ENCODE peak calls at places on chromosomes 4 and X, in six cellular contexts. U, B, K, O, M and Y are unnamed samples.

GRCh38 chr4:119124314-119124713 is 11.3 kb upstream of the MYOZ2 start:
- DNase-seq in M (peak), O (no peak), B (no peak), K (no peak), U (no peak), Y (no peak)

GRCh38 chrX:13093489-13094140 is 49.2 kb upstream of the FAM9C start:
- DNase-seq in O (no peak), B (no peak), U (no peak), M (no peak), K (no peak), Y (no peak)

GRCh38 chr4:56976878-56977320 is 507 bp downstream of the NOA1 start:
- DNase-seq in O (peak), M (peak), K (no peak), B (no peak), U (peak), Y (peak)

GRCh38 chr4:86582453-86582852 is 11.7 kb upstream of the PTPN13 start:
- DNase-seq in K (no peak), O (no peak), B (no peak), U (no peak), M (no peak), Y (no peak)

GRCh38 chr4:99886146-99886545 is 8.1 kb downstream of the LAMTOR3 start:
- DNase-seq in U (no peak), B (peak), K (no peak), M (no peak), O (no peak), Y (no peak)

GRCh38 chr4:168618577-168619265 is 121.9 kb downstream of the PALLD start:
- DNase-seq in K (no peak), B (peak), O (no peak), U (no peak), M (no peak), Y (peak)

GRCh38 chrX:110414679-110415439 is 56.2 kb downstream of the RTL9 start:
- DNase-seq in U (no peak), B (peak), O (no peak), M (peak), K (no peak), Y (no peak)

GRCh38 chr4:61400446-61400845 is 200.3 kb downstream of the ADGRL3 start:
- DNase-seq in K (no peak), U (no peak), O (no peak), B (no peak), M (no peak), Y (no peak)

GRCh38 chr4:184489771-184490170 is 15.4 kb upstream of the IRF2 start:
- DNase-seq in M (no peak), B (no peak), U (no peak), K (no peak), O (no peak), Y (no peak)

GRCh38 chr4:11259837-11260236 is 168.9 kb downstream of the HS3ST1 start:
- DNase-seq in M (no peak), O (no peak), U (no peak), B (no peak), K (no peak), Y (no peak)

GRCh38 chr4:38728651-38729141 is 54.1 kb downstream of the TLR10 start:
- DNase-seq in U (peak), M (no peak), K (peak), O (no peak), B (no peak), Y (no peak)

GRCh38 chr4:112348488-112349158 is 51.5 kb downstream of the ALPK1 start:
- DNase-seq in O (peak), U (peak), M (peak), K (no peak), B (peak), Y (peak)

GRCh38 chr4:2354760-2355159 is 63.7 kb downstream of the ZFYVE28 start:
- DNase-seq in U (no peak), M (no peak), K (no peak), B (no peak), O (no peak), Y (no peak)

GRCh38 chrX:55767100-55767499 is 49.6 kb downstream of the RRAGB start:
- DNase-seq in B (peak), K (no peak), O (no peak), M (no peak), U (no peak), Y (no peak)

GRCh38 chr4:126973201-126973600 is 659.6 kb upstream of the INTU start:
- DNase-seq in U (no peak), B (no peak), O (no peak), M (no peak), K (no peak), Y (no peak)

GRCh38 chr4:159227984-159228383 is 125.1 kb downstream of the RAPGEF2 start:
- DNase-seq in O (peak), B (peak), M (peak), K (peak), U (peak), Y (peak)

GRCh38 chrX:72107320-72107719 is 24.4 kb downstream of the RTL5 start:
- DNase-seq in O (no peak), M (peak), B (peak), U (peak), K (no peak), Y (peak)

GRCh38 chr4:113474017-113474416 is 287.5 kb downstream of the CAMK2D start:
- DNase-seq in K (no peak), B (peak), O (no peak), M (peak), U (no peak), Y (peak)

GRCh38 chr4:113469023-113469390 is 292.5 kb downstream of the CAMK2D start:
- DNase-seq in K (no peak), U (no peak), B (peak), O (no peak), M (no peak), Y (no peak)

GRCh38 chr4:113469926-113470325 is 291.6 kb downstream of the CAMK2D start:
- DNase-seq in K (no peak), O (no peak), B (no peak), U (no peak), M (no peak), Y (no peak)

GRCh38 chr4:113472864-113473263 is 288.7 kb downstream of the CAMK2D start:
- DNase-seq in B (no peak), M (no peak), O (no peak), U (no peak), K (no peak), Y (no peak)

DNA sequence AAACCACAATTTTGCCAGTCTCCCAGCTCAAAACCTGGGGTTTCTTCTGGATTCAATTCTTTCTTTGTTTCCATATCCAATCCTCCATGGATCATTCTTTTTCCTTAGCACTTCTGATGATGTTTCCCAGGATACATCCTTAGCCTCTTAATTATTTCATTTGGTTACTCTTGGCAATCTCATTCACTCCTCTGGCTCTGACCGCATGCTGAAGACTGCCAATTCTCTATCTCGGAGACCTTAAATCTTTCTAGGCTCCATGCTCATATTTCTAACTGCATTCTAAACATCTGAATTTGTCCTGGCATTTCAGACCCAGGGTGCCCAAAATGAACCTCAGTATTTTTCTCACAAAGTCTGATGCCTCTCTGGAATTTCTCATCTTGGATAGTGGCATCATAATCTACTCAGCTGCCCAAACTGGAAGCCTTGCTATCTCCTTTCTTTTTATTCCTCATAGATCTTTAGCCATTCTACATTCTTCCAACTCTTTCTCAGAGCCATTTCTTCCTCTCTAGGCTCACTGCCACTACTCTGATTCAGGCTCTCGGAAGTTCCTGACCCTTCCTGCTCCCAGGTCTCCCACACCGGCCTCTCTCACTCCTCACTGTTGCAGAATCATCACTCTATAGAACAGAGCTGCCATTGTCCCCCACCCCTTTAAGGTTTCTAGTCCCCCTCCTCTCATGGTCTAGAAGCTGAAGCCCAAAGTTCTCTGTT is 290.2 kb downstream of the CAMK2D start:
- DNase-seq in U (no peak), M (no peak), O (no peak), B (peak), K (no peak), Y (no peak)
- H3K4ac ChIP-seq in U (no peak), M (peak), O (no peak), B (peak), K (no peak), Y (no peak)

GRCh38 chrX:113982766-113983165 is 601.1 kb upstream of the HTR2C start:
- DNase-seq in K (no peak), M (no peak), U (no peak), B (no peak), O (no peak), Y (no peak)

GRCh38 chrX:113975441-113975840 is 608.4 kb upstream of the HTR2C start:
- DNase-seq in M (no peak), O (no peak), B (no peak), U (no peak), K (no peak), Y (no peak)

GRCh38 chrX:113973706-113974105 is 610.2 kb upstream of the HTR2C start:
- DNase-seq in O (no peak), K (no peak), U (no peak), B (no peak), M (no peak), Y (no peak)

GRCh38 chrX:113980953-113981352 is 602.9 kb upstream of the HTR2C start:
- DNase-seq in O (no peak), M (no peak), U (no peak), B (no peak), K (no peak), Y (no peak)

DNA sequence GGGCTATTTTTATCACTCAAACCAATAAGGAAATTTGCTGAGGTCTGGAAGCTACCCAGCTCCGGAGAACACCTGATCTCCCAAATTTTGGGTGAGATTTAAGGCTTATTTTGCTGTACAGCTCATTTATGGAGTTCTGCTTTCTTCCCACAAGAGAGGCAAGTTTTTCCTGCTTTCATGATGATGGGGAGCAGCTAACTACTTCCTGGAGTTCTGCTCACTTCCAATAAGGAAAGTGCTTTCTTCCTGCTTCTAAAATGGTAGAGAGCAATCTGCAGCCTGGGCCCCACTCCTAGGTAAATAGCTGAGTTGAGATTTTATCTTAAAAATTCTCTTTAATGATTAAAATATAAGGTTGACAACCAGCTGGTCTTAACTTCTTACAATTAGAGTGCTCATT is 606.0 kb upstream of the HTR2C start:
- DNase-seq in B (no peak), U (no peak), O (no peak), K (no peak), M (no peak), Y (no peak)
- H3K14ac ChIP-seq in B (no peak), U (no peak), O (no peak), K (no peak), M (no peak), Y (no peak)

GRCh38 chr4:101954975-101955678 is 164.6 kb downstream of the BANK1 start:
- DNase-seq in O (no peak), M (no peak), K (no peak), U (no peak), B (no peak), Y (no peak)
- H3K4ac ChIP-seq in O (no peak), M (no peak), K (no peak), U (no peak), B (no peak), Y (no peak)

GRCh38 chr4:7640136-7640535 is 205.4 kb upstream of the PSAPL1 start:
- DNase-seq in M (no peak), K (no peak), O (no peak), U (no peak), B (no peak), Y (no peak)

GRCh38 chr4:7637971-7638370 is 203.2 kb upstream of the PSAPL1 start:
- DNase-seq in K (no peak), M (no peak), O (no peak), B (no peak), U (no peak), Y (no peak)

GRCh38 chr4:7637139-7637538 is 202.4 kb upstream of the PSAPL1 start:
- DNase-seq in K (no peak), B (no peak), U (no peak), O (no peak), M (no peak), Y (no peak)

GRCh38 chr4:7638463-7638862 is 203.7 kb upstream of the PSAPL1 start:
- DNase-seq in K (no peak), B (no peak), M (no peak), U (no peak), O (no peak), Y (no peak)

GRCh38 chr4:7638984-7639789 is 204.5 kb upstream of the PSAPL1 start:
- DNase-seq in M (peak), O (no peak), U (no peak), B (no peak), K (no peak), Y (no peak)
- H3K14ac ChIP-seq in M (peak), O (no peak), U (no peak), B (no peak), K (no peak), Y (no peak)

GRCh38 chrX:7131621-7132020 is 15.9 kb upstream of the STS start:
- DNase-seq in U (no peak), O (no peak), M (no peak), B (no peak), K (no peak), Y (no peak)
- H3K4ac ChIP-seq in U (no peak), O (no peak), M (no peak), B (no peak), K (no peak), Y (peak)

GRCh38 chrX:34813618-34814017 is 129.0 kb upstream of the FAM47B start:
- DNase-seq in B (peak), O (no peak), U (no peak), M (no peak), K (no peak), Y (no peak)
- H3K14ac ChIP-seq in B (no peak), O (no peak), U (no peak), M (no peak), K (no peak), Y (no peak)

GRCh38 chrX:39149761-39150160 is 348.5 kb downstream of the MID1IP1 start:
- DNase-seq in M (peak), O (peak), B (peak), K (no peak), U (peak), Y (peak)

GRCh38 chrX:39145859-39146258 is 344.6 kb downstream of the MID1IP1 start:
- DNase-seq in M (no peak), U (no peak), K (no peak), O (no peak), B (no peak), Y (no peak)

GRCh38 chrX:39152106-39152649 is 350.9 kb downstream of the MID1IP1 start:
- DNase-seq in K (no peak), O (peak), U (peak), B (no peak), M (peak), Y (peak)

GRCh38 chrX:39150621-39151020 is 349.4 kb downstream of the MID1IP1 start:
- DNase-seq in B (no peak), M (no peak), U (no peak), K (no peak), O (no peak), Y (no peak)

GRCh38 chrX:39150210-39150609 is 349.0 kb downstream of the MID1IP1 start:
- DNase-seq in O (no peak), K (no peak), B (no peak), M (no peak), U (no peak), Y (no peak)
- H3K4ac ChIP-seq in O (no peak), K (no peak), B (no peak), M (no peak), U (no peak), Y (no peak)